ENCODE peak calls at places on chromosome 22, in six cellular contexts. B is BJ, Q is activated B cell treated with CpG ODN at 0.5 μM for 24 hours, C is heart left ventricle, D is neural crest cell, Z is MM.1S. N is an unnamed sample.

GRCh38 chr22:33006220-33006954 is 51.8 kb downstream of the SYN3 start:
- DNase-seq in D (no peak), C (no peak), Z (no peak), B (no peak), Q (no peak), N (no peak)

GRCh38 chr22:35177811-35178210 is 79.5 kb upstream of the HMGXB4 start:
- DNase-seq in B (no peak), Q (no peak), Z (no peak), C (no peak), D (no peak), N (no peak)

GRCh38 chr22:46105494-46106278 is 44.6 kb upstream of the PPARA start:
- DNase-seq in Q (no peak), D (no peak), C (no peak), Z (no peak), B (peak), N (no peak)

GRCh38 chr22:18954333-18954732 is 18.2 kb upstream of the PRODH start:
- DNase-seq in C (peak), Z (peak), Q (peak), B (no peak), D (peak), N (peak)

GRCh38 chr22:39254122-39254521 is 9.3 kb upstream of the PDGFB start:
- DNase-seq in C (no peak), D (no peak), Z (no peak), Q (no peak), B (no peak), N (no peak)

GRCh38 chr22:36767035-36767775 is 8.7 kb downstream of the IFT27 start:
- DNase-seq in C (no peak), D (no peak), Q (no peak), B (no peak), Z (no peak), N (no peak)

GRCh38 chr22:33871935-33872334 is 48.3 kb downstream of the LARGE1 start:
- DNase-seq in Q (no peak), Z (no peak), B (no peak), C (no peak), D (no peak), N (no peak)

GRCh38 chr22:29156507-29156906 is 49.2 kb upstream of the EMID1 start:
- DNase-seq in C (no peak), D (no peak), Z (no peak), B (no peak), Q (no peak), N (no peak)

GRCh38 chr22:36587289-36588154 is 58.6 kb upstream of the EIF3D start:
- DNase-seq in B (peak), C (no peak), Z (no peak), D (no peak), Q (no peak), N (peak)

GRCh38 chr22:24536089-24536488 is 18.8 kb downstream of the GUCD1 start:
- DNase-seq in C (no peak), Z (no peak), Q (no peak), D (no peak), B (no peak), N (no peak)

GRCh38 chr22:35894937-35895708 is 133.5 kb downstream of the RBFOX2 start:
- DNase-seq in Z (no peak), B (peak), D (no peak), C (peak), Q (no peak), N (no peak)

GRCh38 chr22:30732426-30732825 is 37.8 kb downstream of the OSBP2 start:
- DNase-seq in Q (no peak), Z (no peak), D (no peak), C (no peak), B (no peak), N (no peak)

GRCh38 chr22:27810566-27810965 is 9.0 kb upstream of the MN1 start:
- DNase-seq in Q (no peak), C (peak), Z (no peak), B (peak), D (no peak), N (no peak)

GRCh38 chr22:17816649-17817048 is 42.4 kb upstream of the BID start:
- DNase-seq in Z (no peak), C (no peak), B (no peak), D (no peak), Q (no peak), N (no peak)

GRCh38 chr22:17818649-17819048 is 44.4 kb upstream of the BID start:
- DNase-seq in B (no peak), C (no peak), Q (no peak), Z (no peak), D (no peak), N (no peak)

GRCh38 chr22:17817079-17817478 is 42.8 kb upstream of the BID start:
- DNase-seq in C (no peak), D (no peak), Q (no peak), B (no peak), Z (no peak), N (no peak)

GRCh38 chr22:17818166-17818565 is 43.9 kb upstream of the BID start:
- DNase-seq in C (no peak), Z (no peak), B (no peak), D (no peak), Q (no peak), N (no peak)

GRCh38 chr22:17817511-17818065 is 43.3 kb upstream of the BID start:
- DNase-seq in Z (no peak), C (no peak), Q (no peak), B (no peak), D (no peak), N (no peak)
- TF ChIP-seq CTCF in Z (no peak), C (no peak), Q (no peak), B (no peak), D (no peak), N (no peak)

GRCh38 chr22:47309946-47310345 is 547.5 kb downstream of the TBC1D22A start:
- DNase-seq in Z (no peak), D (no peak), Q (no peak), C (no peak), B (no peak), N (no peak)

GRCh38 chr22:47309476-47309875 is 547.0 kb downstream of the TBC1D22A start:
- DNase-seq in C (no peak), D (no peak), B (no peak), Z (no peak), Q (no peak), N (no peak)

GRCh38 chr22:47308886-47309285 is 546.4 kb downstream of the TBC1D22A start:
- DNase-seq in C (no peak), Q (no peak), B (no peak), D (no peak), Z (no peak), N (no peak)

GRCh38 chr22:47307812-47308211 is 545.4 kb downstream of the TBC1D22A start:
- DNase-seq in B (no peak), C (no peak), Q (no peak), D (no peak), Z (no peak), N (no peak)

GRCh38 chr22:47310601-47311000 is 548.2 kb downstream of the TBC1D22A start:
- DNase-seq in D (no peak), Q (no peak), Z (no peak), B (no peak), C (no peak), N (no peak)
- TF ChIP-seq CTCF in D (no peak), Q (no peak), Z (no peak), B (no peak), C (no peak), N (no peak)

GRCh38 chr22:44091021-44091721 is 67.1 kb downstream of the PARVB start:
- DNase-seq in Z (no peak), B (no peak), C (no peak), D (no peak), Q (no peak), N (no peak)
- TF ChIP-seq CTCF in Z (no peak), B (peak), C (no peak), D (peak), Q (no peak), N (no peak)

DNA sequence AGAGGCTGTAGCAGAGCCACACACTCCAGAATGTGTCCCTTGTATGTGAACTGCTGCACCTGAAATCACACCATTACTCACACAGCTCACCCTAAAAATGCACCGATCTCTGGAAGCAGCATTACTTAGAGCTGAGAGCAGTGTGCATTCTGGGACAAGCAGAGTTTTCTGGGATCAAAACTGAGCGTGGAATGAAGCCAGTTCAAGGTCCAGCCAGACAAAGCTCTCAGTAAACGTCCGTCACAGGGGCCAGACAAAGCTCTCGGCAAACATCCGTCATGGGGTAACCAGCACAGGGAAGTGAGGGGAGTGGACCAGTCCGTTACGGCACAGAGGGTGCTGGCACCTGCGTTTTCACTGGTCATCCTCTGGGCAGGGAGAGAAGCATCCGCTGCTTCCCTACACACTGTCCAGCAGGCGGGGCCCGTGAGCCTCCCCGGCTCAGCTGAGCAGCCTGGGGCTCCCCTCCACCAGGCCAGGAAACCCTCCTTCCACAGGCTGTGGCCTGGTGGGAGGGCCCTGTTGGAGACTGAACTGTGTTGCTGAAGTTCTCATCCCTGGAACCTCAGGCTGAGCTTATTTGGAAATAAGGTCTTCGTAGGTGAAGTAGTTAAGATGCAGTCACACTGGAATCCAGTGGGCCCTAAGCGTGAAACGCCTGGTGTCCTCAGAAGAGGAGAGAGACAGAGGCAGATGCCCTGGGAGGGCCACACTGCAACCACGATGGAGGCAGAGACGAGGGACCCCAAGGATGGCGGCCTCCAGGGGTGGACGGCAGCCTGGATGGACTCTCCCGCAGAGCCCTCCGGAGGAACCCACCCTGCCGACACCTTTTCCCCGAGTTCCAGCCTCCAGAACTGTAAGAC is 883.9 kb downstream of the BRD1 start:
- DNase-seq in Z (no peak), B (no peak), Q (no peak), C (no peak), D (peak), N (no peak)
- TF ChIP-seq CTCF in Z (peak), B (no peak), Q (no peak), C (peak), D (peak), N (peak)

GRCh38 chr22:22711532-22711913 is 67.1 kb downstream of the GGTLC2 start:
- DNase-seq in C (no peak), Q (no peak), B (no peak), D (no peak), Z (no peak), N (no peak)

GRCh38 chr22:22710719-22711531 is 66.5 kb downstream of the GGTLC2 start:
- DNase-seq in D (peak), C (peak), B (no peak), Q (peak), Z (peak), N (no peak)

GRCh38 chr22:22712666-22713365 is 68.4 kb downstream of the GGTLC2 start:
- DNase-seq in B (no peak), C (no peak), Q (no peak), D (no peak), Z (no peak), N (no peak)

GRCh38 chr22:22712092-22712658 is 67.8 kb downstream of the GGTLC2 start:
- DNase-seq in D (no peak), B (no peak), C (no peak), Z (no peak), Q (no peak), N (no peak)

DNA sequence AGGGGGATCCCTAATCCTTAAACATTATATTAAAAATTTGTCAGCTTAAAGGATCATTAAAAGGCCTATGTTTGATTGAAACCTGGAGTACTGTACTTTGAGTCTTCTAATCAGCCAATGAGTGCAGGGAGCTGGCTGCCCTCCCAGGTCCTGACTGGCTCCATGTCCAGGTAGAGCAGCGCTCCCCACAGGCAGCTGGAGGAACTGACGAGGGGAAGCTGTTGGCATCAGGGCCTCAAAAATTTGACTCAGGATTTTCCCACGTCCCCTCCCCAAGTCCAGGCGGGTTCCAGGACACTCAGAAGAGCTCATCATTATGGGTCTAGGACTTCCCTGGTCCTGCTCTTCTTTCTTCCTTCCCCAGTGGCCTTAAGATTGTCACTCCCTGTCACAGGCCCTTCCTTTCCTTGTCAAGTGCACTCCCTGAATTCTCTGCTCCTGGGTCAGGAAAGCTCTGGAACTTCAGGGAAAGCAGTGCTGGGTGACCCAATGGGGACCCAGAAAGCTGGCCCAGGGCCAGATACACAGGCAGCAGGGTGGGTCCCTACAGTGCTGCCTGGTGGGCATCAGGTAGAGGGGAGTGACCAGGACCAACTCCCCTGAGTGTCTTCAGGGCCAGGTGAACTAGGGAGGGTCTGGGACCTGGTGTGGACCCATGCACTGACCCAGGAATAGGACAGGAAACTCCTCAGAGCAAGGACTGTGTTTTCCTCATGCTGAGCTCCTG is 65.5 kb downstream of the GGTLC2 start:
- DNase-seq in Z (no peak), D (no peak), Q (no peak), B (no peak), C (no peak), N (no peak)
- TF ChIP-seq CTCF in Z (no peak), D (peak), Q (no peak), B (peak), C (no peak), N (peak)

DNA sequence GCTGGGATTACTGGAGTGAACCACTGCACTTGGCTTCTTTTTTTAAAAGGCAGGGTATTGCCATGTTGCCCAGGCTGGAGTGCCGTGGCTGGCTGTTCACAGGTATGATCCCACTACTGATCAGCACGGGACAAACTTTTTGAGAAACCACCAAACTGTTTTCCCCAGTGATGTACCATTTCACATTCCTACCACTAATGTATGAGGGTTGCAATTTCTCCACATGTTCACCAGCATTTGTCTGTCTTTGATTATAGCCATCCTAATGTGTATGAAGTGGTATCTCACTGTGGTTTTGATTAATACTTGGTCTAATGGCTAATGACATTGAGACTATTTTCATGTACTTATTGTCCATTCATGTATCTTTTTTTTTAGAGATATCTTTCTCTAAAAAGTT is 41.5 kb upstream of the EP300 start:
- DNase-seq in Q (no peak), D (no peak), Z (no peak), B (no peak), C (no peak), N (no peak)
- TF ChIP-seq CTCF in Q (no peak), D (peak), Z (no peak), B (peak), C (no peak), N (no peak)

DNA sequence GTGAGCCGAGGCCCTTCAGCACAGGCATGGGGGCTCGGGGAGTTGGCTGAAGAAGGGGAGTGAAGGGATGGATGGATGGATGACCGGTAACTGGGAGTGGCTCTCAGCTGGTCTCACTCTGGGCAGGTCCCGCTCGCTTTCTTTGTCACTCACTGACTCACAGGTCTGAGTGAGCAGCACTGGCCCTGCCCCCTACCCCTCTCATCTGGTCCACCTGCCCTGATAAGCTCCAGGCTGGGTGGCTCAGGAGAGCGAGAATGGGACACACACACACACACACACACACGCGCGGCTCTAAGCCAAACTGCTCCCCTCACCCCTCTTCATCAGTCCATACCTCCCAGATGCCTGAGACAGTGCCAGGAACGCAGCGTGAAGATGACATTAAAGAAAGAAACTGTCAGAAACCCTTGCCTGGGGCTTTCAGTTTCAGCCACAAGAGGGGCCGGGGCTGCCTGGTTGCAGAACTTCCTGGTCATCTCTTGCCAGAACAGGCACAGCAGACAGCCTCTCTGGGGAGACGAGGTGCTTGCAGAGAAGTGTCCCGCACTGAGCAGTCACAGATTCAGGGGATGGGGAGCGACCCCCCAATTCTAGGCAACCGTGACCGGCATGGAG is 16.5 kb upstream of the SHISAL1 start:
- DNase-seq in C (no peak), B (no peak), Q (no peak), Z (peak), D (no peak), N (no peak)
- TF ChIP-seq CTCF in C (no peak), B (no peak), Q (no peak), Z (no peak), D (no peak), N (no peak)

GRCh38 chr22:49632199-49633009 is 195.3 kb downstream of the BRD1 start:
- DNase-seq in Z (no peak), D (peak), C (peak), Q (no peak), B (peak), N (peak)
- TF ChIP-seq CTCF in Z (no peak), D (peak), C (peak), Q (no peak), B (peak), N (peak)

DNA sequence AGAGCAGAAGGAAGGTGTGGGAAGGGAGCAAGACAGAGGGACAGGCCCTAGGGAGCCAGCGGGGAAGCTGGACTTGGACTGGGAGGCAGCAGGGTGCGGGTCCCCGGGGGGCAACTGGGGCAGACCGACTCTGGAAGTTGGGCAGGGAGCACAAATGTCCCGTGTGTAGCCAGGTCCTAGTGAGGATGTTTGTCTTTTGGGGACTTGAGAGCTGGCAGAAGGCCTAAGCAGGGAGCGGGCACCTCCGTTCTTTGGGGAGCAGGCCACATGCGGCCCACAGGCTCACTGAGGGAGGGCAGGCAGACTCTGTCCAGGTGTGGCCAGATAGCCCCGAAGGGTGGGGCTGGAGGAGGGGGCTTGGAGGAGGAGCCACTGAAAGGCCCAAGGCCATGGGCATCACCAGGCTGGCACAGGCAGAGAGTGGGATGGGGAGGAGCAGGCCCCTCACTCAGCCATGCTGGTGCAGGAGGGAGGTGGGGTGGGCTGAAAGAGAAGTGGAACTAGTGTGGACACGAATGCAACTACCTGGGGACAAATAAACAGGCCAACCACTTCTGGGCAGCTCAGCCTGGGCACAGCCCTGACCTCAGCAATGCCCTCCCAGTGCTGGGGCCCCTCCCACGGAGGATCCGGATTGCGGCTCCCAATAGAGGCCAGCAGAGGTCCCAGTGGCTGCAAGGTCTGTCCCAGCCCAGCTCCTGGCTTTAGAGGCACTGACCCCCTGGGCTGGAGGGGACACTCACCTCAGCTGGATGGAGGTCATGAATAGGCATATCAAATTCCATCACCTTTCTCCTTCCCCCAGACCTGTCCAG is 1.3 kb upstream of the SCARF2 start:
- DNase-seq in C (peak), B (no peak), D (no peak), Q (no peak), Z (no peak), N (no peak)
- TF ChIP-seq CTCF in C (no peak), B (peak), D (no peak), Q (no peak), Z (no peak), N (no peak)